ENCODE peak calls at places on chromosomes 11 and 22, in ten cellular contexts. One of them, this sample, is unnamed.

GRCh38 chr22:44521326-44521725 is 23.3 kb upstream of the RTL6 start:
- DNase-seq in dorsolateral prefrontal cortex: no peak
- DNase-seq in body of pancreas: no peak
- DNase-seq in breast epithelium: no peak
- DNase-seq in right lobe of liver: peak; percentile 14
- DNase-seq in endothelial cell of umbilical vein: no peak
- DNase-seq in OCI-LY7: no peak
- DNase-seq in HCT116: no peak
- DNase-seq in heart left ventricle: no peak
- DNase-seq in mammary epithelial cell: no peak
- DNase-seq in this sample: no peak

GRCh38 chr11:63952570-63952969 is 13.8 kb downstream of the NAA40 start:
- DNase-seq in dorsolateral prefrontal cortex: no peak
- DNase-seq in body of pancreas: no peak
- DNase-seq in breast epithelium: no peak
- DNase-seq in right lobe of liver: no peak
- DNase-seq in endothelial cell of umbilical vein: no peak
- DNase-seq in OCI-LY7: no peak
- DNase-seq in HCT116: no peak
- DNase-seq in heart left ventricle: no peak
- DNase-seq in mammary epithelial cell: no peak
- DNase-seq in this sample: no peak

GRCh38 chr22:42437488-42438292 is 5.5 kb upstream of the NFAM1 start:
- DNase-seq in dorsolateral prefrontal cortex: peak; percentile 76
- DNase-seq in body of pancreas: peak; percentile 76
- DNase-seq in breast epithelium: peak; percentile 58
- DNase-seq in right lobe of liver: peak; percentile 79
- DNase-seq in endothelial cell of umbilical vein: peak; percentile 28
- DNase-seq in OCI-LY7: peak; percentile 86
- DNase-seq in HCT116: peak; percentile 51
- DNase-seq in heart left ventricle: peak; percentile 90
- DNase-seq in mammary epithelial cell: peak; percentile 52
- DNase-seq in this sample: peak; percentile 83

GRCh38 chr22:46245515-46245914 is 4.6 kb downstream of the CDPF1 start:
- DNase-seq in dorsolateral prefrontal cortex: no peak
- DNase-seq in body of pancreas: peak; percentile 20
- DNase-seq in breast epithelium: no peak
- DNase-seq in right lobe of liver: peak; percentile 78
- DNase-seq in endothelial cell of umbilical vein: no peak
- DNase-seq in OCI-LY7: no peak
- DNase-seq in HCT116: no peak
- DNase-seq in heart left ventricle: peak; percentile 78
- DNase-seq in mammary epithelial cell: no peak
- DNase-seq in this sample: no peak

GRCh38 chr22:26199665-26200064 is 30.4 kb downstream of the SEZ6L start:
- DNase-seq in dorsolateral prefrontal cortex: no peak
- DNase-seq in body of pancreas: no peak
- DNase-seq in breast epithelium: no peak
- DNase-seq in right lobe of liver: no peak
- DNase-seq in endothelial cell of umbilical vein: no peak
- DNase-seq in OCI-LY7: no peak
- DNase-seq in HCT116: no peak
- DNase-seq in heart left ventricle: no peak
- DNase-seq in mammary epithelial cell: no peak
- DNase-seq in this sample: no peak

GRCh38 chr22:23565288-23565941 is 14.7 kb downstream of the IGLL1 start:
- DNase-seq in dorsolateral prefrontal cortex: no peak
- DNase-seq in body of pancreas: no peak
- DNase-seq in breast epithelium: no peak
- DNase-seq in right lobe of liver: no peak
- DNase-seq in endothelial cell of umbilical vein: no peak
- DNase-seq in OCI-LY7: peak; percentile 26
- DNase-seq in HCT116: peak; percentile 4
- DNase-seq in heart left ventricle: no peak
- DNase-seq in mammary epithelial cell: no peak
- DNase-seq in this sample: peak; percentile 72

GRCh38 chr11:120205596-120206161 is 5.2 kb upstream of the OAF start:
- DNase-seq in dorsolateral prefrontal cortex: no peak
- DNase-seq in body of pancreas: no peak
- DNase-seq in breast epithelium: no peak
- DNase-seq in right lobe of liver: no peak
- DNase-seq in endothelial cell of umbilical vein: no peak
- DNase-seq in OCI-LY7: no peak
- DNase-seq in HCT116: no peak
- DNase-seq in heart left ventricle: peak; percentile 11
- DNase-seq in mammary epithelial cell: peak; percentile 81
- DNase-seq in this sample: no peak

GRCh38 chr11:113181094-113181493 is 133.3 kb upstream of the TTC12 start:
- DNase-seq in dorsolateral prefrontal cortex: no peak
- DNase-seq in body of pancreas: no peak
- DNase-seq in breast epithelium: no peak
- DNase-seq in right lobe of liver: no peak
- DNase-seq in endothelial cell of umbilical vein: no peak
- DNase-seq in OCI-LY7: no peak
- DNase-seq in HCT116: no peak
- DNase-seq in heart left ventricle: no peak
- DNase-seq in mammary epithelial cell: no peak
- DNase-seq in this sample: no peak

GRCh38 chr11:93993747-93994146 is 27.4 kb upstream of the HEPHL1 start:
- DNase-seq in dorsolateral prefrontal cortex: no peak
- DNase-seq in body of pancreas: no peak
- DNase-seq in breast epithelium: no peak
- DNase-seq in right lobe of liver: no peak
- DNase-seq in endothelial cell of umbilical vein: no peak
- DNase-seq in OCI-LY7: no peak
- DNase-seq in HCT116: no peak
- DNase-seq in heart left ventricle: no peak
- DNase-seq in mammary epithelial cell: no peak
- DNase-seq in this sample: no peak

GRCh38 chr11:94303884-94304459 is 408 bp upstream of the IZUMO1R start:
- DNase-seq in dorsolateral prefrontal cortex: no peak
- DNase-seq in body of pancreas: no peak
- DNase-seq in breast epithelium: no peak
- DNase-seq in right lobe of liver: no peak
- DNase-seq in endothelial cell of umbilical vein: peak; percentile 18
- DNase-seq in OCI-LY7: no peak
- DNase-seq in HCT116: no peak
- DNase-seq in heart left ventricle: no peak
- DNase-seq in mammary epithelial cell: no peak
- DNase-seq in this sample: no peak

GRCh38 chr11:9834281-9834680 is 170.4 kb downstream of the SWAP70 start:
- DNase-seq in dorsolateral prefrontal cortex: no peak
- DNase-seq in body of pancreas: no peak
- DNase-seq in breast epithelium: no peak
- DNase-seq in right lobe of liver: no peak
- DNase-seq in endothelial cell of umbilical vein: peak; percentile 74
- DNase-seq in OCI-LY7: no peak
- DNase-seq in HCT116: no peak
- DNase-seq in heart left ventricle: no peak
- DNase-seq in mammary epithelial cell: no peak
- DNase-seq in this sample: no peak

GRCh38 chr22:41596776-41597634 is 7.4 kb upstream of the PMM1 start:
- DNase-seq in dorsolateral prefrontal cortex: peak; percentile 70
- DNase-seq in body of pancreas: peak; percentile 78
- DNase-seq in breast epithelium: peak; percentile 40
- DNase-seq in right lobe of liver: peak; percentile 65
- DNase-seq in endothelial cell of umbilical vein: peak; percentile 48
- DNase-seq in OCI-LY7: peak; percentile 45
- DNase-seq in HCT116: no peak
- DNase-seq in heart left ventricle: peak; percentile 66
- DNase-seq in mammary epithelial cell: peak; percentile 66
- DNase-seq in this sample: peak; percentile 63

GRCh38 chr11:83284501-83285051 is 1.6 kb downstream of the CCDC90B start:
- DNase-seq in dorsolateral prefrontal cortex: no peak
- DNase-seq in body of pancreas: no peak
- DNase-seq in breast epithelium: no peak
- DNase-seq in right lobe of liver: no peak
- DNase-seq in endothelial cell of umbilical vein: peak; percentile 36
- DNase-seq in OCI-LY7: no peak
- DNase-seq in HCT116: no peak
- DNase-seq in heart left ventricle: no peak
- DNase-seq in mammary epithelial cell: no peak
- DNase-seq in this sample: no peak

GRCh38 chr11:9858218-9858617 is 194.3 kb downstream of the SWAP70 start:
- DNase-seq in dorsolateral prefrontal cortex: no peak
- DNase-seq in body of pancreas: no peak
- DNase-seq in breast epithelium: no peak
- DNase-seq in right lobe of liver: no peak
- DNase-seq in endothelial cell of umbilical vein: peak; percentile 37
- DNase-seq in OCI-LY7: no peak
- DNase-seq in HCT116: no peak
- DNase-seq in heart left ventricle: no peak
- DNase-seq in mammary epithelial cell: no peak
- DNase-seq in this sample: no peak

GRCh38 chr11:10311802-10312201 is 6.9 kb downstream of the ADM start:
- DNase-seq in dorsolateral prefrontal cortex: no peak
- DNase-seq in body of pancreas: no peak
- DNase-seq in breast epithelium: no peak
- DNase-seq in right lobe of liver: no peak
- DNase-seq in endothelial cell of umbilical vein: no peak
- DNase-seq in OCI-LY7: no peak
- DNase-seq in HCT116: no peak
- DNase-seq in heart left ventricle: no peak
- DNase-seq in mammary epithelial cell: no peak
- DNase-seq in this sample: no peak

GRCh38 chr11:87726511-87726910 is 448.7 kb downstream of the RAB38 start:
- DNase-seq in dorsolateral prefrontal cortex: no peak
- DNase-seq in body of pancreas: no peak
- DNase-seq in breast epithelium: no peak
- DNase-seq in right lobe of liver: no peak
- DNase-seq in endothelial cell of umbilical vein: no peak
- DNase-seq in OCI-LY7: no peak
- DNase-seq in HCT116: no peak
- DNase-seq in heart left ventricle: no peak
- DNase-seq in mammary epithelial cell: no peak
- DNase-seq in this sample: no peak
- H3K27ac ChIP-seq in dorsolateral prefrontal cortex: no peak overlapping the region
- H3K27ac ChIP-seq in body of pancreas: no peak overlapping the region
- H3K27ac ChIP-seq in breast epithelium: no peak overlapping the region
- H3K27ac ChIP-seq in right lobe of liver: no peak overlapping the region
- H3K27ac ChIP-seq in endothelial cell of umbilical vein: no peak overlapping the region
- H3K27ac ChIP-seq in OCI-LY7: no peak overlapping the region
- H3K27ac ChIP-seq in HCT116: no peak overlapping the region
- H3K27ac ChIP-seq in heart left ventricle: no peak overlapping the region
- H3K27ac ChIP-seq in mammary epithelial cell: no peak overlapping the region
- H3K27ac ChIP-seq in this sample: no peak overlapping the region

GRCh38 chr11:78419327-78419726 is 1.7 kb upstream of the GAB2 start:
- DNase-seq in dorsolateral prefrontal cortex: peak; percentile 52
- DNase-seq in body of pancreas: peak; percentile 73
- DNase-seq in breast epithelium: no peak
- DNase-seq in right lobe of liver: peak; percentile 60
- DNase-seq in endothelial cell of umbilical vein: peak; percentile 94
- DNase-seq in OCI-LY7: no peak
- DNase-seq in HCT116: no peak
- DNase-seq in heart left ventricle: no peak
- DNase-seq in mammary epithelial cell: peak; percentile 25
- DNase-seq in this sample: no peak

GRCh38 chr11:78418584-78419211 is 1.1 kb upstream of the GAB2 start:
- DNase-seq in dorsolateral prefrontal cortex: no peak
- DNase-seq in body of pancreas: no peak
- DNase-seq in breast epithelium: no peak
- DNase-seq in right lobe of liver: no peak
- DNase-seq in endothelial cell of umbilical vein: peak; percentile 54
- DNase-seq in OCI-LY7: no peak
- DNase-seq in HCT116: no peak
- DNase-seq in heart left ventricle: no peak
- DNase-seq in mammary epithelial cell: no peak
- DNase-seq in this sample: no peak

GRCh38 chr11:78417175-78417887 is at the start of gene GAB2:
- DNase-seq in dorsolateral prefrontal cortex: peak; percentile 56
- DNase-seq in body of pancreas: peak; percentile 31
- DNase-seq in breast epithelium: no peak
- DNase-seq in right lobe of liver: peak; percentile 59
- DNase-seq in endothelial cell of umbilical vein: peak; percentile 16
- DNase-seq in OCI-LY7: no peak
- DNase-seq in HCT116: no peak
- DNase-seq in heart left ventricle: peak; percentile 73
- DNase-seq in mammary epithelial cell: no peak
- DNase-seq in this sample: peak; percentile 25

GRCh38 chr11:78416285-78417174 is 1.1 kb downstream of the GAB2 start:
- DNase-seq in dorsolateral prefrontal cortex: peak; percentile 91
- DNase-seq in body of pancreas: peak; percentile 87
- DNase-seq in breast epithelium: peak; percentile 63
- DNase-seq in right lobe of liver: peak; percentile 87
- DNase-seq in endothelial cell of umbilical vein: peak; percentile 91
- DNase-seq in OCI-LY7: peak; percentile 75
- DNase-seq in HCT116: peak; percentile 27
- DNase-seq in heart left ventricle: peak; percentile 93
- DNase-seq in mammary epithelial cell: peak; percentile 61
- DNase-seq in this sample: peak; percentile 87

GRCh38 chr11:78417888-78418583 is 416 bp upstream of the GAB2 start:
- DNase-seq in dorsolateral prefrontal cortex: peak; percentile 89
- DNase-seq in body of pancreas: peak; percentile 82
- DNase-seq in breast epithelium: peak; percentile 66
- DNase-seq in right lobe of liver: peak; percentile 82
- DNase-seq in endothelial cell of umbilical vein: peak; percentile 73
- DNase-seq in OCI-LY7: peak; percentile 79
- DNase-seq in HCT116: peak; percentile 32
- DNase-seq in heart left ventricle: peak; percentile 92
- DNase-seq in mammary epithelial cell: peak; percentile 63
- DNase-seq in this sample: peak; percentile 87
- TF ChIP-seq CTCF in dorsolateral prefrontal cortex: no peak
- TF ChIP-seq CTCF in body of pancreas: peak; percentile 77
- TF ChIP-seq CTCF in breast epithelium: no peak
- TF ChIP-seq CTCF in right lobe of liver: peak; percentile 57
- TF ChIP-seq CTCF in endothelial cell of umbilical vein: no peak
- TF ChIP-seq CTCF in OCI-LY7: no peak
- TF ChIP-seq CTCF in HCT116: no peak
- TF ChIP-seq CTCF in heart left ventricle: no peak
- TF ChIP-seq CTCF in mammary epithelial cell: no peak
- TF ChIP-seq CTCF in this sample: no peak

DNA sequence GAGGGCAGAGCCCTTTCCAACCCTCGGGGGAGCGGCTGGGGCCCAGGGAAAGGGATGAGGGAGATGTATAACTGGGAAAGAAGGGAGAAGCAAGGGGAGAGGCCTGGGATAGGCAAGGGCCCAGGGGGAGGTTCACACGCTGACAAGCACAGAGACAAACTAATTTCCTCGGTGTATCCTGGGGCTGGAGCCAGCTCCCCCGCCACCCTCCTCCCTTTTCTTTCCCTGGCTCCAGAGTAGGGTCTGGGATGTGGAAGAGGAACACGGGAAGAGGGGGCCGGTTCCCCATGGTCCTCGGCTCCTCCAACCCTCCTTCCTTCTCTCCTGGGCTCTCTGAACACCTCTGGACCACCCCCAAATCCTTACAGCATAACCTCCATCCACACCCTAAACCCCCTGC is 6.9 kb downstream of the CLCF1 start:
- DNase-seq in dorsolateral prefrontal cortex: no peak
- DNase-seq in body of pancreas: no peak
- DNase-seq in breast epithelium: no peak
- DNase-seq in right lobe of liver: no peak
- DNase-seq in endothelial cell of umbilical vein: no peak
- DNase-seq in OCI-LY7: no peak
- DNase-seq in HCT116: no peak
- DNase-seq in heart left ventricle: no peak
- DNase-seq in mammary epithelial cell: no peak
- DNase-seq in this sample: no peak
- H3K4me3 ChIP-seq in dorsolateral prefrontal cortex: no peak overlapping the region
- H3K4me3 ChIP-seq in body of pancreas: no peak overlapping the region
- H3K4me3 ChIP-seq in breast epithelium: peak overlapping the region; percentile 52
- H3K4me3 ChIP-seq in right lobe of liver: no peak overlapping the region
- H3K4me3 ChIP-seq in endothelial cell of umbilical vein: no peak overlapping the region
- H3K4me3 ChIP-seq in OCI-LY7: no peak overlapping the region
- H3K4me3 ChIP-seq in HCT116: no peak overlapping the region
- H3K4me3 ChIP-seq in heart left ventricle: no peak overlapping the region
- H3K4me3 ChIP-seq in mammary epithelial cell: no peak overlapping the region
- H3K4me3 ChIP-seq in this sample: no peak overlapping the region

GRCh38 chr11:64996327-64996709 is 453 bp downstream of the BATF2 start:
- DNase-seq in dorsolateral prefrontal cortex: no peak
- DNase-seq in body of pancreas: no peak
- DNase-seq in breast epithelium: no peak
- DNase-seq in right lobe of liver: no peak
- DNase-seq in endothelial cell of umbilical vein: no peak
- DNase-seq in OCI-LY7: no peak
- DNase-seq in HCT116: no peak
- DNase-seq in heart left ventricle: no peak
- DNase-seq in mammary epithelial cell: no peak
- DNase-seq in this sample: no peak
- H3K27ac ChIP-seq in dorsolateral prefrontal cortex: no peak overlapping the region
- H3K27ac ChIP-seq in body of pancreas: peak overlapping the region; percentile 88
- H3K27ac ChIP-seq in breast epithelium: peak overlapping the region; percentile 64
- H3K27ac ChIP-seq in right lobe of liver: peak overlapping the region; percentile 47
- H3K27ac ChIP-seq in endothelial cell of umbilical vein: no peak overlapping the region
- H3K27ac ChIP-seq in OCI-LY7: no peak overlapping the region
- H3K27ac ChIP-seq in HCT116: peak overlapping the region; percentile 34
- H3K27ac ChIP-seq in heart left ventricle: peak overlapping the region; percentile 70
- H3K27ac ChIP-seq in mammary epithelial cell: no peak overlapping the region
- H3K27ac ChIP-seq in this sample: peak overlapping the region; percentile 34

This sample was measured in WERI-Rb-1.